ENCODE peak calls at places on chromosome 3, in five cellular contexts. One of them, this sample, is unnamed.

GRCh38 chr3:127286571-127287140 is 1.2 kb downstream of the PRR20G start:
- DNase-seq in endodermal cell: no peak
- DNase-seq in prostate gland: no peak
- DNase-seq in heart left ventricle: no peak
- DNase-seq in mesothelial cell of epicardium: no peak
- DNase-seq in this sample: no peak

GRCh38 chr3:168398371-168399030 is 302.8 kb upstream of the GOLIM4 start:
- DNase-seq in endodermal cell: no peak
- DNase-seq in prostate gland: no peak
- DNase-seq in heart left ventricle: no peak
- DNase-seq in mesothelial cell of epicardium: no peak
- DNase-seq in this sample: no peak

GRCh38 chr3:104588442-104588841 is 778.3 kb upstream of the ALCAM start:
- DNase-seq in endodermal cell: peak; percentile 53
- DNase-seq in prostate gland: no peak
- DNase-seq in heart left ventricle: no peak
- DNase-seq in mesothelial cell of epicardium: no peak
- DNase-seq in this sample: no peak

GRCh38 chr3:28376424-28376823 is 27.8 kb upstream of the AZI2 start:
- DNase-seq in endodermal cell: no peak
- DNase-seq in prostate gland: no peak
- DNase-seq in heart left ventricle: no peak
- DNase-seq in mesothelial cell of epicardium: no peak
- DNase-seq in this sample: no peak

GRCh38 chr3:175651716-175652115 is 792.6 kb downstream of the NAALADL2 start:
- DNase-seq in endodermal cell: no peak
- DNase-seq in prostate gland: no peak
- DNase-seq in heart left ventricle: no peak
- DNase-seq in mesothelial cell of epicardium: no peak
- DNase-seq in this sample: no peak

GRCh38 chr3:170419301-170420087 is 826 bp downstream of the CLDN11 start:
- DNase-seq in endodermal cell: peak; percentile 87
- DNase-seq in prostate gland: no peak
- DNase-seq in heart left ventricle: peak; percentile 22
- DNase-seq in mesothelial cell of epicardium: peak; percentile 55
- DNase-seq in this sample: no peak

GRCh38 chr3:46849686-46850467 is 13.4 kb downstream of the MYL3 start:
- DNase-seq in endodermal cell: peak; percentile 43
- DNase-seq in prostate gland: no peak
- DNase-seq in heart left ventricle: peak; percentile 29
- DNase-seq in mesothelial cell of epicardium: no peak
- DNase-seq in this sample: no peak

GRCh38 chr3:170128259-170128976 is 53.1 kb downstream of the PHC3 start:
- DNase-seq in endodermal cell: no peak
- DNase-seq in prostate gland: no peak
- DNase-seq in heart left ventricle: no peak
- DNase-seq in mesothelial cell of epicardium: no peak
- DNase-seq in this sample: no peak

GRCh38 chr3:23659840-23660430 is 145.8 kb upstream of the UBE2E1 start:
- DNase-seq in endodermal cell: no peak
- DNase-seq in prostate gland: no peak
- DNase-seq in heart left ventricle: no peak
- DNase-seq in mesothelial cell of epicardium: no peak
- DNase-seq in this sample: no peak

GRCh38 chr3:45026957-45027356 is 854 bp downstream of the CLEC3B start:
- DNase-seq in endodermal cell: no peak
- DNase-seq in prostate gland: no peak
- DNase-seq in heart left ventricle: peak; percentile 85
- DNase-seq in mesothelial cell of epicardium: no peak
- DNase-seq in this sample: no peak

GRCh38 chr3:3177861-3178497 is 1.5 kb downstream of the CRBN start:
- DNase-seq in endodermal cell: no peak
- DNase-seq in prostate gland: no peak
- DNase-seq in heart left ventricle: no peak
- DNase-seq in mesothelial cell of epicardium: no peak
- DNase-seq in this sample: no peak

GRCh38 chr3:117512975-117513374 is 803.4 kb downstream of the TUSC7 start:
- DNase-seq in endodermal cell: no peak
- DNase-seq in prostate gland: no peak
- DNase-seq in heart left ventricle: no peak
- DNase-seq in mesothelial cell of epicardium: no peak
- DNase-seq in this sample: no peak

GRCh38 chr3:117520582-117520981 is 811.0 kb downstream of the TUSC7 start:
- DNase-seq in endodermal cell: no peak
- DNase-seq in prostate gland: no peak
- DNase-seq in heart left ventricle: no peak
- DNase-seq in mesothelial cell of epicardium: no peak
- DNase-seq in this sample: no peak

GRCh38 chr3:117523407-117523806 is 813.8 kb downstream of the TUSC7 start:
- DNase-seq in endodermal cell: peak; percentile 51
- DNase-seq in prostate gland: no peak
- DNase-seq in heart left ventricle: no peak
- DNase-seq in mesothelial cell of epicardium: no peak
- DNase-seq in this sample: no peak

GRCh38 chr3:117519776-117520175 is 810.2 kb downstream of the TUSC7 start:
- DNase-seq in endodermal cell: no peak
- DNase-seq in prostate gland: no peak
- DNase-seq in heart left ventricle: no peak
- DNase-seq in mesothelial cell of epicardium: no peak
- DNase-seq in this sample: no peak

GRCh38 chr3:117518385-117518784 is 808.8 kb downstream of the TUSC7 start:
- DNase-seq in endodermal cell: no peak
- DNase-seq in prostate gland: no peak
- DNase-seq in heart left ventricle: no peak
- DNase-seq in mesothelial cell of epicardium: no peak
- DNase-seq in this sample: no peak
- TF ChIP-seq CTCF in endodermal cell: no peak
- TF ChIP-seq CTCF in prostate gland: no peak
- TF ChIP-seq CTCF in heart left ventricle: no peak
- TF ChIP-seq CTCF in mesothelial cell of epicardium: no peak
- TF ChIP-seq CTCF in this sample: no peak

GRCh38 chr3:186001838-186002237 is 64.0 kb upstream of the TRA2B start:
- DNase-seq in endodermal cell: no peak
- DNase-seq in prostate gland: no peak
- DNase-seq in heart left ventricle: no peak
- DNase-seq in mesothelial cell of epicardium: no peak
- DNase-seq in this sample: no peak

GRCh38 chr3:186004671-186005070 is 66.9 kb upstream of the TRA2B start:
- DNase-seq in endodermal cell: no peak
- DNase-seq in prostate gland: no peak
- DNase-seq in heart left ventricle: no peak
- DNase-seq in mesothelial cell of epicardium: no peak
- DNase-seq in this sample: no peak

GRCh38 chr3:186003610-186004009 is 65.8 kb upstream of the TRA2B start:
- DNase-seq in endodermal cell: no peak
- DNase-seq in prostate gland: no peak
- DNase-seq in heart left ventricle: no peak
- DNase-seq in mesothelial cell of epicardium: no peak
- DNase-seq in this sample: no peak

GRCh38 chr3:186004209-186004608 is 66.4 kb upstream of the TRA2B start:
- DNase-seq in endodermal cell: no peak
- DNase-seq in prostate gland: no peak
- DNase-seq in heart left ventricle: no peak
- DNase-seq in mesothelial cell of epicardium: no peak
- DNase-seq in this sample: no peak

GRCh38 chr3:186002884-186003472 is 65.2 kb upstream of the TRA2B start:
- DNase-seq in endodermal cell: peak; percentile 78
- DNase-seq in prostate gland: no peak
- DNase-seq in heart left ventricle: no peak
- DNase-seq in mesothelial cell of epicardium: no peak
- DNase-seq in this sample: no peak
- TF ChIP-seq CTCF in endodermal cell: peak; percentile 77
- TF ChIP-seq CTCF in prostate gland: no peak
- TF ChIP-seq CTCF in heart left ventricle: peak; percentile 14
- TF ChIP-seq CTCF in mesothelial cell of epicardium: no peak
- TF ChIP-seq CTCF in this sample: peak; percentile 37

GRCh38 chr3:156630773-156631093 is 43.7 kb upstream of the TIPARP start:
- DNase-seq in endodermal cell: no peak
- DNase-seq in prostate gland: no peak
- DNase-seq in heart left ventricle: no peak
- DNase-seq in mesothelial cell of epicardium: no peak
- DNase-seq in this sample: no peak

GRCh38 chr3:156631323-156631722 is 43.1 kb upstream of the TIPARP start:
- DNase-seq in endodermal cell: no peak
- DNase-seq in prostate gland: peak; percentile 32
- DNase-seq in heart left ventricle: no peak
- DNase-seq in mesothelial cell of epicardium: no peak
- DNase-seq in this sample: no peak

GRCh38 chr3:156628095-156628690 is 46.2 kb upstream of the TIPARP start:
- DNase-seq in endodermal cell: no peak
- DNase-seq in prostate gland: no peak
- DNase-seq in heart left ventricle: no peak
- DNase-seq in mesothelial cell of epicardium: no peak
- DNase-seq in this sample: no peak

GRCh38 chr3:156628836-156629618 is 45.4 kb upstream of the TIPARP start:
- DNase-seq in endodermal cell: peak; percentile 55
- DNase-seq in prostate gland: no peak
- DNase-seq in heart left ventricle: no peak
- DNase-seq in mesothelial cell of epicardium: no peak
- DNase-seq in this sample: no peak

GRCh38 chr3:156630081-156630772 is 44.2 kb upstream of the TIPARP start:
- DNase-seq in endodermal cell: no peak
- DNase-seq in prostate gland: peak; percentile 34
- DNase-seq in heart left ventricle: no peak
- DNase-seq in mesothelial cell of epicardium: no peak
- DNase-seq in this sample: no peak
- TF ChIP-seq CTCF in endodermal cell: no peak
- TF ChIP-seq CTCF in prostate gland: no peak
- TF ChIP-seq CTCF in heart left ventricle: no peak
- TF ChIP-seq CTCF in mesothelial cell of epicardium: no peak
- TF ChIP-seq CTCF in this sample: no peak

DNA sequence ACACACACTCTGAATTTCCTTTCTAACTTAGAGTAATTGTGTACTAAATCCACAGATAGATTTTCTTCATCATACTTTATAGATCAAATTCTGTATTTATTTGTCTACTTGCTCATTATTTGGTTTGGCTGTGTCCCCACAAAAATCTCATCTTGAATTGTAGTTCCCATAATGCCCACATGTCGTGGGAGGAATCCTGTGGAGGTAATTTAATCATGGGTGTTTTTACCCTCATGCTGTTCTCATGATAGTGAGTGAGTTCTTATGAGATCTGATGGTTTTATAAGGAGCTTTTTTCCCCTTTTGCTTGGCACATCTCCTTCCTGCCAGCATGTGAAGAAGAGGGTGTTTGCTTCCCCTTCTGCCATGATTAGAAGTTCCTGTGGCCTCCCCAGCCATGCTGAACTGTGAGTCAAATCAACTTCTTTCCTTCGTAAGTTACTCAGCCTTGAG is 198.3 kb upstream of the TGFBR2 start:
- DNase-seq in endodermal cell: no peak
- DNase-seq in prostate gland: no peak
- DNase-seq in heart left ventricle: no peak
- DNase-seq in mesothelial cell of epicardium: no peak
- DNase-seq in this sample: no peak
- TF ChIP-seq CTCF in endodermal cell: peak; percentile 39
- TF ChIP-seq CTCF in prostate gland: no peak
- TF ChIP-seq CTCF in heart left ventricle: no peak
- TF ChIP-seq CTCF in mesothelial cell of epicardium: peak; percentile 56
- TF ChIP-seq CTCF in this sample: peak; percentile 8

This sample was measured in progenitor cell of endocrine pancreas.